ENCODE peak calls at places on chromosomes 6 and 20, in four cellular contexts. One of them, this sample, is unnamed.

GRCh38 chr20:63080411-63080810 is 73.6 kb upstream of the BHLHE23 start:
- DNase-seq in HepG2: no peak
- DNase-seq in adipocyte: no peak
- DNase-seq in IMR-90: no peak
- DNase-seq in this sample: no peak

GRCh38 chr6:8215631-8216030 is 113.3 kb upstream of the EEF1E1 start:
- DNase-seq in HepG2: no peak
- DNase-seq in adipocyte: peak; percentile 71
- DNase-seq in IMR-90: peak; percentile 64
- DNase-seq in this sample: peak; percentile 9

GRCh38 chr6:52995913-52996685 is 1.0 kb upstream of the GSTA4 start:
- DNase-seq in HepG2: peak; percentile 76
- DNase-seq in adipocyte: peak; percentile 81
- DNase-seq in IMR-90: peak; percentile 91
- DNase-seq in this sample: peak; percentile 87

GRCh38 chr20:53921443-53921973 is 148.9 kb downstream of the BCAS1 start:
- DNase-seq in HepG2: no peak
- DNase-seq in adipocyte: no peak
- DNase-seq in IMR-90: no peak
- DNase-seq in this sample: no peak

GRCh38 chr20:48586728-48587127 is 241.1 kb downstream of the PREX1 start:
- DNase-seq in HepG2: no peak
- DNase-seq in adipocyte: no peak
- DNase-seq in IMR-90: no peak
- DNase-seq in this sample: no peak

GRCh38 chr20:21804779-21805178 is 99.3 kb downstream of the PAX1 start:
- DNase-seq in HepG2: no peak
- DNase-seq in adipocyte: no peak
- DNase-seq in IMR-90: no peak
- DNase-seq in this sample: no peak

GRCh38 chr20:22374066-22374465 is 210.3 kb downstream of the FOXA2 start:
- DNase-seq in HepG2: no peak
- DNase-seq in adipocyte: no peak
- DNase-seq in IMR-90: no peak
- DNase-seq in this sample: no peak

GRCh38 chr6:63610944-63611343 is 24.7 kb upstream of the PHF3 start:
- DNase-seq in HepG2: no peak
- DNase-seq in adipocyte: no peak
- DNase-seq in IMR-90: no peak
- DNase-seq in this sample: no peak

GRCh38 chr6:29667158-29667557 is 10.3 kb downstream of the MOG start:
- DNase-seq in HepG2: no peak
- DNase-seq in adipocyte: no peak
- DNase-seq in IMR-90: no peak
- DNase-seq in this sample: no peak

GRCh38 chr6:43271103-43271815 is 26.8 kb upstream of the SLC22A7 start:
- DNase-seq in HepG2: no peak
- DNase-seq in adipocyte: no peak
- DNase-seq in IMR-90: no peak
- DNase-seq in this sample: no peak

GRCh38 chr6:33904050-33904827 is 100.4 kb upstream of the MLN start:
- DNase-seq in HepG2: no peak
- DNase-seq in adipocyte: no peak
- DNase-seq in IMR-90: no peak
- DNase-seq in this sample: no peak

GRCh38 chr6:44801188-44801587 is 413.7 kb downstream of the CDC5L start:
- DNase-seq in HepG2: no peak
- DNase-seq in adipocyte: no peak
- DNase-seq in IMR-90: no peak
- DNase-seq in this sample: peak; percentile 32

GRCh38 chr20:60050193-60050960 is 92.2 kb downstream of the CDH26 start:
- DNase-seq in HepG2: peak; percentile 18
- DNase-seq in adipocyte: no peak
- DNase-seq in IMR-90: no peak
- DNase-seq in this sample: no peak

GRCh38 chr6:3553254-3553653 is 96.4 kb upstream of the SLC22A23 start:
- DNase-seq in HepG2: no peak
- DNase-seq in adipocyte: no peak
- DNase-seq in IMR-90: no peak
- DNase-seq in this sample: no peak

GRCh38 chr6:96276326-96276725 is 245.3 kb upstream of the UFL1 start:
- DNase-seq in HepG2: no peak
- DNase-seq in adipocyte: no peak
- DNase-seq in IMR-90: no peak
- DNase-seq in this sample: no peak

GRCh38 chr20:31867011-31867410 is 3.3 kb downstream of the DUSP15 start:
- DNase-seq in HepG2: no peak
- DNase-seq in adipocyte: no peak
- DNase-seq in IMR-90: no peak
- DNase-seq in this sample: no peak

GRCh38 chr20:58661298-58662141 is 10.4 kb downstream of the STX16 start:
- DNase-seq in HepG2: no peak
- DNase-seq in adipocyte: no peak
- DNase-seq in IMR-90: no peak
- DNase-seq in this sample: no peak

GRCh38 chr20:22771706-22772105 is 187.3 kb upstream of the FOXA2 start:
- DNase-seq in HepG2: no peak
- DNase-seq in adipocyte: no peak
- DNase-seq in IMR-90: no peak
- DNase-seq in this sample: no peak

GRCh38 chr6:170048615-170049256 is 242.1 kb downstream of the DLL1 start:
- DNase-seq in HepG2: no peak
- DNase-seq in adipocyte: no peak
- DNase-seq in IMR-90: peak; percentile 33
- DNase-seq in this sample: peak; percentile 60

GRCh38 chr6:165698868-165699267 is 35.8 kb upstream of the PDE10A start:
- DNase-seq in HepG2: no peak
- DNase-seq in adipocyte: no peak
- DNase-seq in IMR-90: no peak
- DNase-seq in this sample: no peak

GRCh38 chr6:43243649-43244321 is 504 bp downstream of the TTBK1 start:
- DNase-seq in HepG2: no peak
- DNase-seq in adipocyte: no peak
- DNase-seq in IMR-90: no peak
- DNase-seq in this sample: no peak

GRCh38 chr6:42251500-42251899 is 33.8 kb upstream of the MRPS10 start:
- DNase-seq in HepG2: no peak
- DNase-seq in adipocyte: no peak
- DNase-seq in IMR-90: peak; percentile 58
- DNase-seq in this sample: peak; percentile 87

GRCh38 chr6:36592221-36592655 is 1.9 kb upstream of the SRSF3 start:
- DNase-seq in HepG2: no peak
- DNase-seq in adipocyte: no peak
- DNase-seq in IMR-90: no peak
- DNase-seq in this sample: no peak

DNA sequence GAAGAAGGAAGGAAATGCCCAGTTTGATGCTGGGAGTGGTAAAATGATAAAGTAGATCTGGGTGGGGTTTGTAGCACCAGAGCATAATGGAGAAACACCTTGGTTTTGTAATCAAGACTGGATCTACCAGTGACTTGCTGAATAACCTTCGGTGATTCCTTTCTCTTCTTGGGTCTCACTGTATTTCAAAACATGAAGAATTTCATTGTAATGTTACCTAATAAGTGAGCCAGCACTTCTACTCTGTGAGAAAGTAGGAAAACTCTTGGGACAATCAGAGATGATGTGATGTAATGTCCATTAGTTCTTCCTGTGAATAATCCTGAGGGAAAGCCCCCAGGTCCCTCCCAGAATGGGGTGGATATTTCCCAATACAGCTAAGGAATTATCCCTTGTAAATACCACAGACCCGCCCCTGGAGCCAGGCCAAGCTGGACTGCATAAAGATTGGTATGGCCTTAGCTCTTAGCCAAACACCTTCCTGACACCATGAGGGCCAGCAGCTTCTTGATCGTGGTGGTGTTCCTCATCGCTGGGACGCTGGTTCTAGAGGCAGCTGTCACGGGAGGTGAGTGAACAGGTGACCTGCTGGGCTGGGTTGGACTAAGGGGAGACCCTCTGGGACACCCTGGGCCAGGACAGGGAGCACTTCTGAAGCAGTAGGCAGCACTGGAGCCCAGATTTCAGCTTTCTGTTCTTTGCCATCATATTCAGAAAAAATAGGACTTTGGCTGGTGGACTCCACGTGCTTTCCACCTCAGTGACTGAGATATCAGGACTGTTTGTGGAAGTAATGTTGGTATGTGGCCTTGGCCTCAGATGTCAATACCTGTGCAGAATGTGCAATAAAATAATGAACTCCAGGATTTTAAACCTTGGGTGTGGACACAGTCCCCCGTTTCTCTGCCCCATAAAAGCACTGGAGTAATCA is at the start of gene PI3:
- DNase-seq in HepG2: peak; percentile 38
- DNase-seq in adipocyte: no peak
- DNase-seq in IMR-90: no peak
- DNase-seq in this sample: no peak
- H3K4me3 ChIP-seq in HepG2: no peak within 1 kb of the TSS
- H3K4me3 ChIP-seq in adipocyte: no peak within 1 kb of the TSS
- H3K4me3 ChIP-seq in IMR-90: no peak within 1 kb of the TSS
- H3K4me3 ChIP-seq in this sample: no peak within 1 kb of the TSS

GRCh38 chr6:159441704-159441981 is 251.4 kb downstream of the SOD2 start:
- DNase-seq in HepG2: no peak
- DNase-seq in adipocyte: no peak
- DNase-seq in IMR-90: no peak
- DNase-seq in this sample: no peak

GRCh38 chr6:159444073-159444472 is 249.0 kb downstream of the SOD2 start:
- DNase-seq in HepG2: no peak
- DNase-seq in adipocyte: peak; percentile 5
- DNase-seq in IMR-90: no peak
- DNase-seq in this sample: no peak

GRCh38 chr6:159440907-159441703 is 251.9 kb downstream of the SOD2 start:
- DNase-seq in HepG2: no peak
- DNase-seq in adipocyte: no peak
- DNase-seq in IMR-90: no peak
- DNase-seq in this sample: no peak

GRCh38 chr6:159445351-159445750 is 247.7 kb downstream of the SOD2 start:
- DNase-seq in HepG2: no peak
- DNase-seq in adipocyte: no peak
- DNase-seq in IMR-90: no peak
- DNase-seq in this sample: no peak

DNA sequence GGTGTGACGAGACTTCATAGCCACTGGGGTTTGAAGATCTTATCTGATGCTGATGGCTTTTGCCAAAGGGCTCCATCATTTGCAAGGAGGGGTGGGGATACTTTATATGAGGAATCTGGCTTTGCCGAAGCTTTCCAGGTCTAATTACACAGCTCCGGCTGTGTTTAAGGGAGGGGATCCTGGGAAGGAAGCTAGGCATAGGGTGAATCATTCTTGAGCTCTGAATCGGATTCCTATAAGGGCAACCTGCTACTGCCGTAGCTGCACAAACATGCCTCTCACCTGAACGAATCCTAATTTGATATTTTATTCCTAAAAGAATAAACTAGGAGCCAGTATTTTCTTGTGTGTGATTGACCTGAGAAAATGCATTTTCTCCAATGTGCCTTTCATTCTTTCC is 249.5 kb downstream of the SOD2 start:
- DNase-seq in HepG2: no peak
- DNase-seq in adipocyte: no peak
- DNase-seq in IMR-90: no peak
- DNase-seq in this sample: no peak
- H3K4me3 ChIP-seq in HepG2: no peak overlapping the region
- H3K4me3 ChIP-seq in adipocyte: no peak overlapping the region
- H3K4me3 ChIP-seq in IMR-90: no peak overlapping the region
- H3K4me3 ChIP-seq in this sample: no peak overlapping the region

DNA sequence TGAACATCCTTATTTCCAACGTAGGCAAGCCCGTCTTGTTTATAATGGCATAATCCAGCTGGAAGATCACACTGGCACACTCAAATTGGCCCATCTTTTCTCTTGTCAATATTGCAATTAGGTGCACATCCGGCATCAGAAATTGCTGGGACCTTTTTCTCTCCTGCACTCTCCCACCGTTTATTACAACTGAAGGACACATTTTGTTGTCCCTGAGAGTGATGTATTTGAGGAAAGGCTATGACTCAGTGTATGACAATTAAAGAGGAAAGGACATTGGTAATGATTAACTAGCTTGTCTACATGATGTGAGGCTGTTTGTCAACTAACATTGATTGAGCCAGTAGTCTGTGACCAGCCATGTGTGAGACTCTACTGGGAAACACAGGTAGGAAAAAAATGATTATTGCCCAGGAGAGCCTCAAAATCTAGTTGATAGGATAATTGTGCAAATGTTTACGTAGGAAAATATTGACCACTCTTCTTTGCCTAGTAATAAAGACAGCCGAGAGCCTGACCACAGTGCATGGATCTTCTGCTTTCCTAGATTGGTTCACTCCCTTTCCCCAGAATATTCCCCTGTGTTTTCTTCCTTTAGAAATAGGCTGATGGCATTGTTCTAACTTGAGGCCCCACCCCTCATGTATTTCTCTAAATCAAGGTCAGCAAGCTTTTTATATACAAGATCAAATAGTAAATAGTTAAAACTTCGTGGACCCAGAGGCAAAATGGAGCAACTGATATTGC is 230.0 kb upstream of the BTBD3 start:
- DNase-seq in HepG2: peak; percentile 84
- DNase-seq in adipocyte: no peak
- DNase-seq in IMR-90: no peak
- DNase-seq in this sample: no peak
- H3K4me3 ChIP-seq in HepG2: no peak overlapping the region
- H3K4me3 ChIP-seq in adipocyte: no peak overlapping the region
- H3K4me3 ChIP-seq in IMR-90: no peak overlapping the region
- H3K4me3 ChIP-seq in this sample: no peak overlapping the region

DNA sequence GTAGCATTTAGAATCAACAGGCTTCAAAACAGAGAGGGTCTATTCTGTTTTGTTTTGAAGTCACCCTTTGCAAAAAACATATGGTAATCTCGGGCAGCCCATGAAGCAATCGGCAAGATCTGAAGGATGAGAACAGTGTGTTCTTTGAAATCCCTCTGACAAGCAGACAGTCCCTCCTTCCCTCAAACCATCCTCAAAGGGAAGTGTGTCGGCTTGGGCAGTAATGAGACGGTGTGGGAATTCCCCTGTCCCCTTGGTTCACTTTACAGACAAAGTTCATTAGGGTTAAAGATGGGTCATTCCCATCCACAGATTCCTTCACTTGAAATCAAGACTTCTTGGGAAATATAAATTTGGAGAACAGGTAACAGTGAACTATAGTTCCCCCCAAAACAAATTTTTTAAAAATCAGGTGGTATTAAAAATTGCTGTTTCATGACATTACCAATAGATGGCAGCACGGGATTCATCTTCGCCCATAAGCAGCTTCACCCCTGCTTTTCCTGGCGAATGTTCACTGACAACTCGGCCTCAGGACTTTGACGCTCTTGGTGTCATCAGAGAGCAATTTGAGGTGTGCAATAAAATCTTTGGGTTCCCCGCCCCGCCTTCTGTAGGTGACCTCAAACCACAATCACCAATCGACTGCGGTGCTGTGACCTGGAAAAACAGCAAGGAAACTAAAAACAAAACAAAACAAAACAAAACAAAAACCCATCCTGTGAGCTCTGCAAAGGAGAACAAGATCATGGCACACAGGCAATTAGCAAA is 159.3 kb upstream of the TNFAIP3 start:
- DNase-seq in HepG2: peak; percentile 99
- DNase-seq in adipocyte: peak; percentile 89
- DNase-seq in IMR-90: peak; percentile 86
- DNase-seq in this sample: peak; percentile 86
- H3K4me3 ChIP-seq in HepG2: no peak overlapping the region
- H3K4me3 ChIP-seq in adipocyte: peak overlapping the region; percentile 40
- H3K4me3 ChIP-seq in IMR-90: no peak overlapping the region
- H3K4me3 ChIP-seq in this sample: peak overlapping the region; percentile 8

GRCh38 chr6:140062042-140063041 is 687.9 kb upstream of the CITED2 start:
- DNase-seq in HepG2: no peak
- DNase-seq in adipocyte: peak; percentile 95
- DNase-seq in IMR-90: peak; percentile 96
- DNase-seq in this sample: peak; percentile 99
- H3K4me3 ChIP-seq in HepG2: no peak overlapping the region
- H3K4me3 ChIP-seq in adipocyte: peak overlapping the region; percentile 24
- H3K4me3 ChIP-seq in IMR-90: no peak overlapping the region
- H3K4me3 ChIP-seq in this sample: no peak overlapping the region